ENCODE peak calls at places on chromosomes 4 and X, in ten cellular contexts. One of them, this sample, is unnamed.
A peak's percentile ranks its signal among the peaks of the same experiment; 100 is the strongest.

GRCh38 chr4:148109216-148109615 is 333.0 kb downstream of the NR3C2 start:
- DNase-seq in GM12878: no peak
- DNase-seq in choroid plexus epithelial cell: no peak
- DNase-seq in foreskin fibroblast: no peak
- DNase-seq in tibial artery: no peak
- DNase-seq in upper lobe of left lung: no peak
- DNase-seq in NB4: no peak
- DNase-seq in bronchial epithelial cell: no peak
- DNase-seq in AG09309: no peak
- DNase-seq in A549: no peak
- DNase-seq in this sample: no peak

GRCh38 chrX:115940888-115941332 is 229.6 kb upstream of the AGTR2 start:
- DNase-seq in GM12878: peak; percentile 43
- DNase-seq in choroid plexus epithelial cell: peak; percentile 3
- DNase-seq in foreskin fibroblast: no peak
- DNase-seq in tibial artery: peak; percentile 77
- DNase-seq in upper lobe of left lung: no peak
- DNase-seq in NB4: peak; percentile 68
- DNase-seq in bronchial epithelial cell: no peak
- DNase-seq in AG09309: peak; percentile 23
- DNase-seq in A549: peak; percentile 4
- DNase-seq in this sample: peak; percentile 4

GRCh38 chrX:43176686-43177085 is 398.7 kb upstream of the PPP1R2C start:
- DNase-seq in GM12878: no peak
- DNase-seq in choroid plexus epithelial cell: no peak
- DNase-seq in foreskin fibroblast: no peak
- DNase-seq in tibial artery: no peak
- DNase-seq in upper lobe of left lung: no peak
- DNase-seq in NB4: no peak
- DNase-seq in bronchial epithelial cell: peak; percentile 4
- DNase-seq in AG09309: no peak
- DNase-seq in A549: peak; percentile 35
- DNase-seq in this sample: no peak

GRCh38 chr4:60088803-60089202 is 1111.3 kb upstream of the ADGRL3 start:
- DNase-seq in GM12878: no peak
- DNase-seq in choroid plexus epithelial cell: no peak
- DNase-seq in foreskin fibroblast: no peak
- DNase-seq in tibial artery: no peak
- DNase-seq in upper lobe of left lung: no peak
- DNase-seq in NB4: no peak
- DNase-seq in bronchial epithelial cell: no peak
- DNase-seq in AG09309: no peak
- DNase-seq in A549: no peak
- DNase-seq in this sample: no peak

GRCh38 chrX:112687189-112687691 is 7.5 kb upstream of the LHFPL1 start:
- DNase-seq in GM12878: no peak
- DNase-seq in choroid plexus epithelial cell: peak; percentile 10
- DNase-seq in foreskin fibroblast: no peak
- DNase-seq in tibial artery: no peak
- DNase-seq in upper lobe of left lung: no peak
- DNase-seq in NB4: no peak
- DNase-seq in bronchial epithelial cell: no peak
- DNase-seq in AG09309: no peak
- DNase-seq in A549: no peak
- DNase-seq in this sample: no peak

GRCh38 chr4:915041-915474 is 17.1 kb downstream of the GAK start:
- DNase-seq in GM12878: no peak
- DNase-seq in choroid plexus epithelial cell: peak; percentile 34
- DNase-seq in foreskin fibroblast: no peak
- DNase-seq in tibial artery: peak; percentile 49
- DNase-seq in upper lobe of left lung: peak; percentile 73
- DNase-seq in NB4: peak; percentile 36
- DNase-seq in bronchial epithelial cell: no peak
- DNase-seq in AG09309: no peak
- DNase-seq in A549: no peak
- DNase-seq in this sample: no peak

GRCh38 chrX:132775230-132775823 is 183.1 kb downstream of the HS6ST2 start:
- DNase-seq in GM12878: no peak
- DNase-seq in choroid plexus epithelial cell: no peak
- DNase-seq in foreskin fibroblast: no peak
- DNase-seq in tibial artery: no peak
- DNase-seq in upper lobe of left lung: no peak
- DNase-seq in NB4: no peak
- DNase-seq in bronchial epithelial cell: peak; percentile 2
- DNase-seq in AG09309: no peak
- DNase-seq in A549: no peak
- DNase-seq in this sample: no peak

GRCh38 chr4:154998284-154998683 is 210.2 kb upstream of the NPY2R start:
- DNase-seq in GM12878: no peak
- DNase-seq in choroid plexus epithelial cell: peak; percentile 54
- DNase-seq in foreskin fibroblast: peak; percentile 48
- DNase-seq in tibial artery: no peak
- DNase-seq in upper lobe of left lung: no peak
- DNase-seq in NB4: no peak
- DNase-seq in bronchial epithelial cell: no peak
- DNase-seq in AG09309: no peak
- DNase-seq in A549: no peak
- DNase-seq in this sample: no peak

DNA sequence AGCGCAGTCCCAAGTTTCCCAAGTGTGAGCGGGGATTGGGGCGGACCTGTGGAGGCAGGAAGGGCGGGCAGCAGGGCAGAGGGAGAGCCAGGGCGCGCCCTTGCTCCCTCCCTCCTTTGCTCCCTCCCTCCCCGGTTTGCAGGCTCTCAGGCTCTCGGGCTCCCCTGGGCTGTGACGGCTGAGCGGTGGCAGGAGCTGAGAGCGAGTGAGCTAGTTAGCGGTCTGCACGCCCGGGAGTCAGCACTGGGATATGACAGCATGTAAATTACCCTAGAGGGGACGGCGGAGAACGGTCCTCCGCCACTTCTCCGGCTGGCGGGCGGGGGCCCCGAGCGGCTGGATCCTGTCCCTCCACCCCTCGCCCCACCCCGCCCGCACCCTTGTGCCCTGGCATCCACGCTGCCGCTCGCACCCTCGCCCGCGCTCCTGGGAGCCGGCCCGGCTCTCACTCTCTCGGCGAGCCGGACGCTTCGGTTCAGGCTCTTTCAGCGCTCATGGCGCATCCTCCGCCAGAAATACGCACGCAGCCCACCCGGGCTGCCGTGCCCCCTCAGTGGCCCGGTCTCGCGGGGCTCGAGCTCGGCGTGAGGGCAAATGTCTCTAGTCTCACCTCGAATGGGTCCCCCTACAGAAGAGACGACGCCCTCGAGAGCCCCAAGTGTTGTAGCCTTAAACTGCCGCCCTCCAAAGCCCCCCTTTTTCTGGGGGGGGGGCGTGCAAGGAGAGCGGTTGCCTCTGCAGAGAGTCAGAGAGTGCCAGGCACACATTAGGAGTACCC is at the start of gene TSC22D3:
- DNase-seq in GM12878: no peak
- DNase-seq in choroid plexus epithelial cell: peak; percentile 66
- DNase-seq in foreskin fibroblast: peak; percentile 87
- DNase-seq in tibial artery: peak; percentile 94
- DNase-seq in upper lobe of left lung: peak; percentile 87
- DNase-seq in NB4: peak; percentile 83
- DNase-seq in bronchial epithelial cell: peak; percentile 59
- DNase-seq in AG09309: peak; percentile 1
- DNase-seq in A549: peak; percentile 71
- DNase-seq in this sample: peak; percentile 31
- TF ChIP-seq CTCF in GM12878: no peak
- TF ChIP-seq CTCF in choroid plexus epithelial cell: no peak
- TF ChIP-seq CTCF in foreskin fibroblast: no peak
- TF ChIP-seq CTCF in tibial artery: peak; percentile 9
- TF ChIP-seq CTCF in upper lobe of left lung: peak; percentile 15
- TF ChIP-seq CTCF in NB4: no peak
- TF ChIP-seq CTCF in bronchial epithelial cell: peak; percentile 32
- TF ChIP-seq CTCF in AG09309: peak; percentile 8
- TF ChIP-seq CTCF in A549: no peak
- TF ChIP-seq CTCF in this sample: no peak

GRCh38 chr4:183797041-183797444 is 108.1 kb upstream of the STOX2 start:
- DNase-seq in GM12878: no peak
- DNase-seq in choroid plexus epithelial cell: no peak
- DNase-seq in foreskin fibroblast: peak; percentile 4
- DNase-seq in tibial artery: no peak
- DNase-seq in upper lobe of left lung: peak; percentile 89
- DNase-seq in NB4: no peak
- DNase-seq in bronchial epithelial cell: no peak
- DNase-seq in AG09309: no peak
- DNase-seq in A549: peak; percentile 50
- DNase-seq in this sample: no peak

GRCh38 chr4:183801460-183802168 is 103.5 kb upstream of the STOX2 start:
- DNase-seq in GM12878: no peak
- DNase-seq in choroid plexus epithelial cell: no peak
- DNase-seq in foreskin fibroblast: no peak
- DNase-seq in tibial artery: no peak
- DNase-seq in upper lobe of left lung: no peak
- DNase-seq in NB4: no peak
- DNase-seq in bronchial epithelial cell: no peak
- DNase-seq in AG09309: no peak
- DNase-seq in A549: no peak
- DNase-seq in this sample: no peak

GRCh38 chr4:183798249-183798920 is 106.7 kb upstream of the STOX2 start:
- DNase-seq in GM12878: no peak
- DNase-seq in choroid plexus epithelial cell: no peak
- DNase-seq in foreskin fibroblast: peak; percentile 7
- DNase-seq in tibial artery: no peak
- DNase-seq in upper lobe of left lung: no peak
- DNase-seq in NB4: peak; percentile 8
- DNase-seq in bronchial epithelial cell: peak; percentile 9
- DNase-seq in AG09309: no peak
- DNase-seq in A549: no peak
- DNase-seq in this sample: no peak

GRCh38 chr4:183797445-183798248 is 107.5 kb upstream of the STOX2 start:
- DNase-seq in GM12878: no peak
- DNase-seq in choroid plexus epithelial cell: peak; percentile 19
- DNase-seq in foreskin fibroblast: peak; percentile 45
- DNase-seq in tibial artery: no peak
- DNase-seq in upper lobe of left lung: peak; percentile 92
- DNase-seq in NB4: peak; percentile 33
- DNase-seq in bronchial epithelial cell: peak; percentile 9
- DNase-seq in AG09309: no peak
- DNase-seq in A549: peak; percentile 45
- DNase-seq in this sample: no peak

DNA sequence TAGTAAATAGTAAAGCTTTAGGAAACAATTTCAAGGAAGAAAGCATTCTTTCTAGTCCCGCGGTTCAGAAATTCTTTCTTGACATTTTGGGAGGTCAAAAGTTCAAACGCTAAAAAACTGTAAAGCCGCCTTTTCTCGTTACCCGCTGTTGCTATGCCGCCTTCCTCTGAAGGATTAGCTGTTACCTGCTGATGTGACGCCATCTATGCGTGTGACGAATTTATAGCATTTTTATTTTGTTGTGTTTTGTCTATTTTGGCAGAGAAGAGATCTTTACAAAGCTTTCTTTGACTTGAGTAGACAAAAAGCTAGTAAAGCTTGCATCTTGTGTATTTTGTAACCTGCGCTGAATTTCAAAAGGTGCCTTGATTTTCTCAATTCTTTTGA is 106.2 kb upstream of the STOX2 start:
- DNase-seq in GM12878: no peak
- DNase-seq in choroid plexus epithelial cell: no peak
- DNase-seq in foreskin fibroblast: no peak
- DNase-seq in tibial artery: no peak
- DNase-seq in upper lobe of left lung: no peak
- DNase-seq in NB4: peak; percentile 12
- DNase-seq in bronchial epithelial cell: no peak
- DNase-seq in AG09309: no peak
- DNase-seq in A549: no peak
- DNase-seq in this sample: no peak
- H3K4me3 ChIP-seq in GM12878: no peak overlapping the region
- H3K4me3 ChIP-seq in choroid plexus epithelial cell: no peak overlapping the region
- H3K4me3 ChIP-seq in foreskin fibroblast: no peak overlapping the region
- H3K4me3 ChIP-seq in tibial artery: no peak overlapping the region
- H3K4me3 ChIP-seq in upper lobe of left lung: peak overlapping the region; percentile 75
- H3K4me3 ChIP-seq in NB4: no peak overlapping the region
- H3K4me3 ChIP-seq in bronchial epithelial cell: no peak overlapping the region
- H3K4me3 ChIP-seq in AG09309: no peak overlapping the region
- H3K4me3 ChIP-seq in A549: no peak overlapping the region
- H3K4me3 ChIP-seq in this sample: no peak overlapping the region

GRCh38 chr4:161317000-161317399 is 846.8 kb downstream of the FSTL5 start:
- DNase-seq in GM12878: no peak
- DNase-seq in choroid plexus epithelial cell: no peak
- DNase-seq in foreskin fibroblast: no peak
- DNase-seq in tibial artery: no peak
- DNase-seq in upper lobe of left lung: no peak
- DNase-seq in NB4: no peak
- DNase-seq in bronchial epithelial cell: no peak
- DNase-seq in AG09309: no peak
- DNase-seq in A549: no peak
- DNase-seq in this sample: no peak

DNA sequence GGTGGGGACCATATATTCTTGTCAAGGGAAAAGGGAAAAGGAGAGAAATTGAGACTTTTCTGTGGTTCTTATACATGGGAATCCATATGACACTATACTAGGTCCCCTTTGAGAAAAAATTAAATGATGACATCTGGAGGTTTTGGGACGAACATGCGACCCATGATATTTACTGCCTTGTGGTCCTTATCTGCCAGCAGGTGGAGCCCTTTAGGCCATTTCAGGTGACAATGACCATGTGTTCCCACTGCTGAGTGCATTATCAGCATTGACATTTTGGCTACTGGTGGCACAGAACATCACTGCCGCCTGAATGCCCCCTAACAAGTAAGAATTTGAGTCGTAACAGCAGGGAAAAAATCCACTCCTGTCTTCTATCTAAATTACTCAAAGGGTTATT is 843.4 kb downstream of the FSTL5 start:
- DNase-seq in GM12878: no peak
- DNase-seq in choroid plexus epithelial cell: peak; percentile 33
- DNase-seq in foreskin fibroblast: peak; percentile 1
- DNase-seq in tibial artery: no peak
- DNase-seq in upper lobe of left lung: no peak
- DNase-seq in NB4: peak; percentile 55
- DNase-seq in bronchial epithelial cell: peak; percentile 26
- DNase-seq in AG09309: no peak
- DNase-seq in A549: peak; percentile 54
- DNase-seq in this sample: no peak
- TF ChIP-seq CTCF in GM12878: peak; percentile 64
- TF ChIP-seq CTCF in choroid plexus epithelial cell: peak; percentile 66
- TF ChIP-seq CTCF in foreskin fibroblast: peak; percentile 26
- TF ChIP-seq CTCF in tibial artery: no peak
- TF ChIP-seq CTCF in upper lobe of left lung: no peak
- TF ChIP-seq CTCF in NB4: peak; percentile 55
- TF ChIP-seq CTCF in bronchial epithelial cell: peak; percentile 68
- TF ChIP-seq CTCF in AG09309: peak; percentile 41
- TF ChIP-seq CTCF in A549: peak; percentile 48
- TF ChIP-seq CTCF in this sample: peak; percentile 54

DNA sequence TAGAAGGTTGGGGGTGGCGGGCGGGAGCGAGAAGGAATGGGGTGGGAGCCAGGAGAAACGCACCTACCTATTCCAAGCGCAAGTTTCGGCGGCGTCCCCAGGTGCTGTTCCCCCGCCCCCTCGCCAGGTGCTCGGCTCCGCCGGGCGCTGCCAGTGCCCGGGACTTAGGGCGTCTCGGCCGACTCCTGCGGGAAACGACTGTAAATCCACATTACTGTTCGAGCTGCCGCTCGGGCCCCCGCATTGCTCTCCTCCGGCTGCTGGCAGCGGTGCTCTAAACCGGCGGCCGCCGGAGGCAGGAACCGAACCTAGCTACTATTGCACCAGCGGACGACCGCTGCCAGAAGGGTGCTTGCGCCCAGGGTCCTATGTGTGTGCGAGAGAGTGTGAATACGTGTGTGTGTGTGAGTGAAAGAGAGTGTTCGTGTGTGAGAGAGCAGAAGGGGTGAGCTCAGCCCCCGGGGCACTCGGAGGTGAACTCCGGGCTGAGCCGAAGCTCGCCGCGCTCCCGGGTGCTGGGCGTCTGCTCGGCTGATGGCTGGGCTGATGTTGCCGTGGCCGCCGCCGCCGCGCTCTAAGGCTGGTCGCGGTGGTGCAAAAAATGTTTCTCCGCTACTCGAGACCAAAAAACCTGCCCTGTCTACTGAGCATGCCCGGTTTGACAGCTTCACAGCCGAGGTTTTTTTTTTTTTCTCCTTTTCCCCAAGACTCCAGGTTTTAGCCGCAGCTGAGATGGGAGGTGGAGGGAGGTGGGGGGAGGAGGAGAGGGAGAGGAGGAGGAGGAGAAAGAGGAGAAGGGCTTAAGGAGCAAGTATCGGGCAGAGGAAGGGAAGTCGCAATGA is 115.7 kb upstream of the TEX13C start:
- DNase-seq in GM12878: no peak
- DNase-seq in choroid plexus epithelial cell: peak; percentile 1
- DNase-seq in foreskin fibroblast: no peak
- DNase-seq in tibial artery: peak; percentile 74
- DNase-seq in upper lobe of left lung: peak; percentile 84
- DNase-seq in NB4: no peak
- DNase-seq in bronchial epithelial cell: peak; percentile 8
- DNase-seq in AG09309: no peak
- DNase-seq in A549: peak; percentile 32
- DNase-seq in this sample: peak; percentile 23
- H3K4me3 ChIP-seq in GM12878: no peak overlapping the region
- H3K4me3 ChIP-seq in choroid plexus epithelial cell: no peak overlapping the region
- H3K4me3 ChIP-seq in foreskin fibroblast: no peak overlapping the region
- H3K4me3 ChIP-seq in tibial artery: peak overlapping the region; percentile 65
- H3K4me3 ChIP-seq in upper lobe of left lung: peak overlapping the region; percentile 49
- H3K4me3 ChIP-seq in NB4: no peak overlapping the region
- H3K4me3 ChIP-seq in bronchial epithelial cell: peak overlapping the region; percentile 9
- H3K4me3 ChIP-seq in AG09309: no peak overlapping the region
- H3K4me3 ChIP-seq in A549: peak overlapping the region; percentile 54
- H3K4me3 ChIP-seq in this sample: peak overlapping the region; percentile 40